ENCODE peak calls at places on chromosomes 4 and X, in ten cellular contexts. One of them, this sample, is unnamed.
A peak's percentile ranks its signal among the peaks of the same experiment; 100 is the strongest.

GRCh38 chrX:55981603-55982002 is 250.6 kb upstream of the KLF8 start:
- DNase-seq in kidney: no peak
- DNase-seq in brain pericyte: no peak
- DNase-seq in NCI-H1930: no peak
- DNase-seq in cardiac septum: no peak
- DNase-seq in lower lobe of right lung: no peak
- DNase-seq in pons: no peak
- DNase-seq in mucosa of gallbladder: no peak
- DNase-seq in GM19239: no peak
- DNase-seq in fibroblast of lung: no peak
- DNase-seq in this sample: no peak

GRCh38 chr4:137896221-137896737 is 345.9 kb downstream of the SLC7A11 start:
- DNase-seq in kidney: no peak
- DNase-seq in brain pericyte: no peak
- DNase-seq in NCI-H1930: no peak
- DNase-seq in cardiac septum: no peak
- DNase-seq in lower lobe of right lung: no peak
- DNase-seq in pons: no peak
- DNase-seq in mucosa of gallbladder: no peak
- DNase-seq in GM19239: no peak
- DNase-seq in fibroblast of lung: no peak
- DNase-seq in this sample: no peak

GRCh38 chrX:37871626-37872302 is 24.4 kb upstream of the DYNLT3 start:
- DNase-seq in kidney: no peak
- DNase-seq in brain pericyte: peak; percentile 22
- DNase-seq in NCI-H1930: no peak
- DNase-seq in cardiac septum: no peak
- DNase-seq in lower lobe of right lung: no peak
- DNase-seq in pons: no peak
- DNase-seq in mucosa of gallbladder: no peak
- DNase-seq in GM19239: no peak
- DNase-seq in fibroblast of lung: peak; percentile 87
- DNase-seq in this sample: no peak

GRCh38 chr4:108370291-108370690 is 201.6 kb upstream of the LEF1 start:
- DNase-seq in kidney: no peak
- DNase-seq in brain pericyte: no peak
- DNase-seq in NCI-H1930: no peak
- DNase-seq in cardiac septum: no peak
- DNase-seq in lower lobe of right lung: no peak
- DNase-seq in pons: no peak
- DNase-seq in mucosa of gallbladder: no peak
- DNase-seq in GM19239: no peak
- DNase-seq in fibroblast of lung: no peak
- DNase-seq in this sample: no peak

GRCh38 chr4:27267435-27268355 is 407.1 kb downstream of the STIM2 start:
- DNase-seq in kidney: no peak
- DNase-seq in brain pericyte: no peak
- DNase-seq in NCI-H1930: peak; percentile 19
- DNase-seq in cardiac septum: no peak
- DNase-seq in lower lobe of right lung: no peak
- DNase-seq in pons: no peak
- DNase-seq in mucosa of gallbladder: no peak
- DNase-seq in GM19239: no peak
- DNase-seq in fibroblast of lung: no peak
- DNase-seq in this sample: no peak

GRCh38 chr4:185343726-185344581 is 51.8 kb downstream of the LRP2BP start:
- DNase-seq in kidney: no peak
- DNase-seq in brain pericyte: no peak
- DNase-seq in NCI-H1930: no peak
- DNase-seq in cardiac septum: no peak
- DNase-seq in lower lobe of right lung: no peak
- DNase-seq in pons: no peak
- DNase-seq in mucosa of gallbladder: no peak
- DNase-seq in GM19239: no peak
- DNase-seq in fibroblast of lung: no peak
- DNase-seq in this sample: no peak

GRCh38 chr4:89067407-89067806 is 10.4 kb upstream of the FAM13A start:
- DNase-seq in kidney: no peak
- DNase-seq in brain pericyte: no peak
- DNase-seq in NCI-H1930: peak; percentile 30
- DNase-seq in cardiac septum: no peak
- DNase-seq in lower lobe of right lung: no peak
- DNase-seq in pons: no peak
- DNase-seq in mucosa of gallbladder: no peak
- DNase-seq in GM19239: no peak
- DNase-seq in fibroblast of lung: no peak
- DNase-seq in this sample: no peak

GRCh38 chrX:31200430-31200829 is 128.6 kb upstream of the FTHL17 start:
- DNase-seq in kidney: no peak
- DNase-seq in brain pericyte: no peak
- DNase-seq in NCI-H1930: no peak
- DNase-seq in cardiac septum: no peak
- DNase-seq in lower lobe of right lung: no peak
- DNase-seq in pons: no peak
- DNase-seq in mucosa of gallbladder: no peak
- DNase-seq in GM19239: no peak
- DNase-seq in fibroblast of lung: no peak
- DNase-seq in this sample: no peak

GRCh38 chrX:123859828-123860505 is at the start of gene XIAP:
- DNase-seq in kidney: peak; percentile 94
- DNase-seq in brain pericyte: peak; percentile 58
- DNase-seq in NCI-H1930: peak; percentile 74
- DNase-seq in cardiac septum: peak; percentile 88
- DNase-seq in lower lobe of right lung: peak; percentile 89
- DNase-seq in pons: peak; percentile 66
- DNase-seq in mucosa of gallbladder: peak; percentile 74
- DNase-seq in GM19239: peak; percentile 52
- DNase-seq in fibroblast of lung: peak; percentile 89
- DNase-seq in this sample: peak; percentile 94